ENCODE peak calls at places on chromosomes 12 and 14, in five cellular contexts. One of them, this sample, is unnamed.

GRCh38 chr12:48765753-48766162 is 23.1 kb downstream of the ADCY6 start:
- DNase-seq in coronary artery: no peak
- DNase-seq in Karpas-422: no peak
- DNase-seq in H1: no peak
- DNase-seq in heart left ventricle: no peak
- DNase-seq in this sample: no peak

GRCh38 chr12:123387508-123388217 is 3.7 kb downstream of the KMT5A start:
- DNase-seq in coronary artery: no peak
- DNase-seq in Karpas-422: peak
- DNase-seq in H1: no peak
- DNase-seq in heart left ventricle: no peak
- DNase-seq in this sample: no peak

GRCh38 chr14:74846168-74846567 is 29.8 kb downstream of the PROX2 start:
- DNase-seq in coronary artery: no peak
- DNase-seq in Karpas-422: no peak
- DNase-seq in H1: no peak
- DNase-seq in heart left ventricle: no peak
- DNase-seq in this sample: no peak

GRCh38 chr12:10364839-10365681 is 24.8 kb downstream of the KLRK1 start:
- DNase-seq in coronary artery: no peak
- DNase-seq in Karpas-422: peak
- DNase-seq in H1: no peak
- DNase-seq in heart left ventricle: peak
- DNase-seq in this sample: no peak

GRCh38 chr12:27843714-27844245 is 63.7 kb upstream of the MANSC4 start:
- DNase-seq in coronary artery: no peak
- DNase-seq in Karpas-422: no peak
- DNase-seq in H1: no peak
- DNase-seq in heart left ventricle: no peak
- DNase-seq in this sample: no peak

GRCh38 chr12:29796823-29797263 is 13.1 kb upstream of the TMTC1 start:
- DNase-seq in coronary artery: no peak
- DNase-seq in Karpas-422: no peak
- DNase-seq in H1: no peak
- DNase-seq in heart left ventricle: peak
- DNase-seq in this sample: peak

GRCh38 chr12:52270541-52271070 is 3.8 kb upstream of the KRT86 start:
- DNase-seq in coronary artery: peak
- DNase-seq in Karpas-422: no peak
- DNase-seq in H1: no peak
- DNase-seq in heart left ventricle: no peak
- DNase-seq in this sample: no peak

GRCh38 chr12:153080-153746 is 60.7 kb downstream of the SLC6A12 start:
- DNase-seq in coronary artery: no peak
- DNase-seq in Karpas-422: peak
- DNase-seq in H1: peak
- DNase-seq in heart left ventricle: peak
- DNase-seq in this sample: no peak

GRCh38 chr12:3216726-3217682 is 139.8 kb downstream of the TSPAN9 start:
- DNase-seq in coronary artery: peak
- DNase-seq in Karpas-422: no peak
- DNase-seq in H1: no peak
- DNase-seq in heart left ventricle: no peak
- DNase-seq in this sample: peak

GRCh38 chr12:51884676-51885229 is 3.1 kb upstream of the ANKRD33 start:
- DNase-seq in coronary artery: peak
- DNase-seq in Karpas-422: no peak
- DNase-seq in H1: no peak
- DNase-seq in heart left ventricle: no peak
- DNase-seq in this sample: peak

GRCh38 chr12:79420146-79420618 is 270.6 kb downstream of the PAWR start:
- DNase-seq in coronary artery: no peak
- DNase-seq in Karpas-422: peak
- DNase-seq in H1: no peak
- DNase-seq in heart left ventricle: no peak
- DNase-seq in this sample: no peak

GRCh38 chr12:22684124-22684523 is 59.2 kb downstream of the ETNK1 start:
- DNase-seq in coronary artery: no peak
- DNase-seq in Karpas-422: no peak
- DNase-seq in H1: no peak
- DNase-seq in heart left ventricle: no peak
- DNase-seq in this sample: no peak

GRCh38 chr12:44930972-44931600 is 55.0 kb upstream of the NELL2 start:
- DNase-seq in coronary artery: no peak
- DNase-seq in Karpas-422: peak
- DNase-seq in H1: no peak
- DNase-seq in heart left ventricle: no peak
- DNase-seq in this sample: peak

GRCh38 chr12:45644521-45644920 is 85.0 kb upstream of the ARID2 start:
- DNase-seq in coronary artery: no peak
- DNase-seq in Karpas-422: no peak
- DNase-seq in H1: no peak
- DNase-seq in heart left ventricle: no peak
- DNase-seq in this sample: peak

GRCh38 chr12:116662612-116663144 is 75.2 kb downstream of the SPRING1 start:
- DNase-seq in coronary artery: no peak
- DNase-seq in Karpas-422: no peak
- DNase-seq in H1: no peak
- DNase-seq in heart left ventricle: no peak
- DNase-seq in this sample: no peak

GRCh38 chr14:64715628-64716412 is 11.6 kb downstream of the PLEKHG3 start:
- DNase-seq in coronary artery: peak
- DNase-seq in Karpas-422: no peak
- DNase-seq in H1: no peak
- DNase-seq in heart left ventricle: no peak
- DNase-seq in this sample: no peak

GRCh38 chr12:49188205-49188915 is 520 bp downstream of the TUBA1A start:
- DNase-seq in coronary artery: peak
- DNase-seq in Karpas-422: peak
- DNase-seq in H1: no peak
- DNase-seq in heart left ventricle: peak
- DNase-seq in this sample: no peak

GRCh38 chr12:18583655-18584054 is 154.2 kb downstream of the PLCZ1 start:
- DNase-seq in coronary artery: no peak
- DNase-seq in Karpas-422: no peak
- DNase-seq in H1: no peak
- DNase-seq in heart left ventricle: no peak
- DNase-seq in this sample: no peak

GRCh38 chr12:130929363-130929762 is 24.3 kb upstream of the ADGRD1 start:
- DNase-seq in coronary artery: no peak
- DNase-seq in Karpas-422: no peak
- DNase-seq in H1: no peak
- DNase-seq in heart left ventricle: no peak
- DNase-seq in this sample: no peak

GRCh38 chr14:100450049-100450448 is 126.9 kb downstream of the SLC25A47 start:
- DNase-seq in coronary artery: no peak
- DNase-seq in Karpas-422: no peak
- DNase-seq in H1: no peak
- DNase-seq in heart left ventricle: no peak
- DNase-seq in this sample: no peak

GRCh38 chr12:124747426-124748161 is 116.1 kb downstream of the SCARB1 start:
- DNase-seq in coronary artery: no peak
- DNase-seq in Karpas-422: peak
- DNase-seq in H1: no peak
- DNase-seq in heart left ventricle: no peak
- DNase-seq in this sample: peak
- H3K27ac ChIP-seq in coronary artery: peak
- H3K27ac ChIP-seq in Karpas-422: peak
- H3K27ac ChIP-seq in H1: no peak
- H3K27ac ChIP-seq in heart left ventricle: no peak
- H3K27ac ChIP-seq in this sample: no peak

DNA sequence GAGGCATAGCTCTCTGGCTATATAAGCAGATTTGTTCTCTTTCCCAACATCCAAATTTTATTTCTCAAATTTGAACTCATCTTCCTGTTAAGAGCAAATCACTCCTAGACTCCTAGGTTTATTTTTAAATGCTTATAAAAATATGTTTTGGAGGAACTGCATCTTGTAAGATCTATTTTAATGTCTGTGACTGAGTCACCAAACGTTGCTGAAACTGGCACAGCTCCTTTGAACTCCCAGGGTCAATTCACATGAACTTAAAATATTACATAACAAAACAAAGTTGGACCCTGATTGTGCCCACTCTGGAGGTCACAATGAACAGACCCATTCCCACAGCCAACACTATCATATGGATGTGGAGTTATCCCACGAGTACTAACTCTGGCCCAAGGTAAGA is 23.9 kb downstream of the ANAPC7 start:
- DNase-seq in coronary artery: no peak
- DNase-seq in Karpas-422: no peak
- DNase-seq in H1: no peak
- DNase-seq in heart left ventricle: no peak
- DNase-seq in this sample: no peak
- H3K27ac ChIP-seq in coronary artery: peak
- H3K27ac ChIP-seq in Karpas-422: no peak
- H3K27ac ChIP-seq in H1: no peak
- H3K27ac ChIP-seq in heart left ventricle: no peak
- H3K27ac ChIP-seq in this sample: no peak

GRCh38 chr14:68908860-68909259 is 70.2 kb downstream of the ACTN1 start:
- DNase-seq in coronary artery: no peak
- DNase-seq in Karpas-422: no peak
- DNase-seq in H1: no peak
- DNase-seq in heart left ventricle: no peak
- DNase-seq in this sample: no peak

GRCh38 chr14:68916358-68916757 is 62.7 kb downstream of the ACTN1 start:
- DNase-seq in coronary artery: no peak
- DNase-seq in Karpas-422: no peak
- DNase-seq in H1: no peak
- DNase-seq in heart left ventricle: no peak
- DNase-seq in this sample: no peak

GRCh38 chr14:68911594-68912227 is 67.4 kb downstream of the ACTN1 start:
- DNase-seq in coronary artery: no peak
- DNase-seq in Karpas-422: peak
- DNase-seq in H1: peak
- DNase-seq in heart left ventricle: peak
- DNase-seq in this sample: no peak

GRCh38 chr14:68910540-68910939 is 68.6 kb downstream of the ACTN1 start:
- DNase-seq in coronary artery: no peak
- DNase-seq in Karpas-422: peak
- DNase-seq in H1: no peak
- DNase-seq in heart left ventricle: no peak
- DNase-seq in this sample: no peak

DNA sequence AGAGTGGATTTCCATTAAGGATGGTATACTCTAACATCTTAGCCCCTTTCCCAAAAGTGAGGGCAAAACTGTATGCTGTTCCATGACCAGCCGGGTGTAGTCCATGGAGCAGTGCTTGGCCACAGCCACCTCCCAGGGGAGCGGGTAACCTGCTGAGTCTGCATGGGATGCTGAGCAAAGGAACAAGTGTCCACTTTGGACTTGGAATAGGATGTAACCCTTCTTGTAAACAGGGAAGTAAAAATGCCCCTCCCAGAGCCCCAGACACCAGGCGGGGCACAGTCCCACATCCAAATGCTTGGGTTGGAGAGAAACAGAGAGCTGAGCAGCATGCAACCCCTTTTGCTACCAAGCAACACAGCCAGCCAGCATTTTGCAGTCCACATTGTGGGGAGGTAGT is 65.6 kb downstream of the ACTN1 start:
- DNase-seq in coronary artery: no peak
- DNase-seq in Karpas-422: no peak
- DNase-seq in H1: no peak
- DNase-seq in heart left ventricle: no peak
- DNase-seq in this sample: no peak
- H3K27ac ChIP-seq in coronary artery: peak
- H3K27ac ChIP-seq in Karpas-422: no peak
- H3K27ac ChIP-seq in H1: no peak
- H3K27ac ChIP-seq in heart left ventricle: no peak
- H3K27ac ChIP-seq in this sample: peak

DNA sequence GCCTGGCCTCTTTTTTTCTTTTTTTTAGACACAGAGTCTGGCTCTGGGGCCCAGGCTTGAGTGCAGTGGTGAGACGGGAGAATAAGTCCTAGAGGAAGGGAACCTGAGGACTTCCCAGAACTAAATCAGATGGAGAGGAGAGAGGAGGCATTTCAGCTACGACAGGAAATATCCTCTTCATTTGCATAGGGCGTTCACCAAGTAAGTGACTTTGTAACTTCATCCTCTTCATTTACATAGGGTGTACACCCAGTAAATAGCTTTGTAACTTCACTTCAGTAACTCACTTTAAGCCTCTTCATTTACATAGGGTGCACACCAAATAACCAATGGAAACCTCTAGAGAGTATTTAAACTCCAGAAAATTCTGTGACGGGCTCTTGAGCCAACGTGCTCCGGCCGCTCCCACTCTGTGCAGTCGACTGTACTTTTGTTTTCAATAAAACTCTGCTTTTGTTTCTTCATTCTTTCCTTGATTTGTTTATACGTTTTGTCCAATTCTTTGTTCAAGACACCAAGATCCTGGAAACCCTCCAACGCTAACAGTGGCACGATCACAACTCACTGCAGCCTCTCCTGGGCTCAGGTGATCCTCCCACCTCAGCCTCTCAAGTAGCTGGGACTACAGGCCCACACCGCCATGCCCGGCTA is 21.4 kb upstream of the ANKRD9 start:
- DNase-seq in coronary artery: no peak
- DNase-seq in Karpas-422: peak
- DNase-seq in H1: no peak
- DNase-seq in heart left ventricle: no peak
- DNase-seq in this sample: peak
- H3K27ac ChIP-seq in coronary artery: no peak
- H3K27ac ChIP-seq in Karpas-422: no peak
- H3K27ac ChIP-seq in H1: no peak
- H3K27ac ChIP-seq in heart left ventricle: no peak
- H3K27ac ChIP-seq in this sample: peak

GRCh38 chr12:99529966-99530365 is 117.6 kb upstream of the GARIN6 start:
- DNase-seq in coronary artery: no peak
- DNase-seq in Karpas-422: no peak
- DNase-seq in H1: no peak
- DNase-seq in heart left ventricle: no peak
- DNase-seq in this sample: peak
- H3K27ac ChIP-seq in coronary artery: no peak
- H3K27ac ChIP-seq in Karpas-422: no peak
- H3K27ac ChIP-seq in H1: no peak
- H3K27ac ChIP-seq in heart left ventricle: no peak
- H3K27ac ChIP-seq in this sample: no peak

GRCh38 chr14:97536421-97536820 is 739.2 kb downstream of the VRK1 start:
- DNase-seq in coronary artery: peak
- DNase-seq in Karpas-422: no peak
- DNase-seq in H1: no peak
- DNase-seq in heart left ventricle: no peak
- DNase-seq in this sample: no peak
- H3K27ac ChIP-seq in coronary artery: no peak
- H3K27ac ChIP-seq in Karpas-422: no peak
- H3K27ac ChIP-seq in H1: no peak
- H3K27ac ChIP-seq in heart left ventricle: no peak
- H3K27ac ChIP-seq in this sample: no peak

GRCh38 chr14:94360945-94361565 is 27.3 kb downstream of the SERPINA1 start:
- DNase-seq in coronary artery: peak
- DNase-seq in Karpas-422: no peak
- DNase-seq in H1: no peak
- DNase-seq in heart left ventricle: no peak
- DNase-seq in this sample: no peak
- H3K27ac ChIP-seq in coronary artery: no peak
- H3K27ac ChIP-seq in Karpas-422: no peak
- H3K27ac ChIP-seq in H1: no peak
- H3K27ac ChIP-seq in heart left ventricle: no peak
- H3K27ac ChIP-seq in this sample: no peak

This sample was measured in epithelial cell of prostate.